ENCODE peak calls at places on chromosomes 7 and 10, in six cellular contexts. F, R, A, X, Q and Y are unnamed samples.

GRCh38 chr10:102302611-102303010 is 57.3 kb downstream of the GBF1 start:
- DNase-seq in F (no peak), R (no peak), A (no peak), X (no peak), Q (no peak), Y (no peak)

GRCh38 chr10:72063703-72064391 is 24.5 kb downstream of the SPOCK2 start:
- DNase-seq in F (no peak), R (no peak), A (no peak), X (no peak), Q (no peak), Y (no peak)

GRCh38 chr7:84176716-84177115 is 17.9 kb downstream of the SEMA3A start:
- DNase-seq in F (no peak), R (no peak), A (no peak), X (no peak), Q (no peak), Y (no peak)

GRCh38 chr10:127405221-127405620 is 143.9 kb upstream of the NPS start:
- DNase-seq in F (no peak), R (no peak), A (no peak), X (no peak), Q (no peak), Y (no peak)

GRCh38 chr7:78226059-78226658 is 427.6 kb downstream of the PHTF2 start:
- DNase-seq in F (no peak), R (peak), A (peak), X (no peak), Q (peak), Y (no peak)

GRCh38 chr7:90593205-90593604 is 2.9 kb upstream of the CDK14 start:
- DNase-seq in F (no peak), R (no peak), A (no peak), X (no peak), Q (no peak), Y (no peak)

GRCh38 chr7:50577569-50577968 is 12.4 kb upstream of the DDC start:
- DNase-seq in F (no peak), R (no peak), A (no peak), X (no peak), Q (no peak), Y (no peak)

GRCh38 chr10:132787253-132788179 is 1.6 kb upstream of the NKX6-2 start:
- DNase-seq in F (no peak), R (no peak), A (no peak), X (no peak), Q (no peak), Y (no peak)

GRCh38 chr7:110839866-110840265 is 251.1 kb upstream of the LRRN3 start:
- DNase-seq in F (no peak), R (peak), A (no peak), X (no peak), Q (no peak), Y (no peak)

GRCh38 chr10:28669227-28670173 is 7.8 kb upstream of the BAMBI start:
- DNase-seq in F (no peak), R (no peak), A (no peak), X (no peak), Q (no peak), Y (no peak)

GRCh38 chr7:131011437-131011752 is 277.4 kb upstream of the KLF14 start:
- DNase-seq in F (no peak), R (no peak), A (no peak), X (no peak), Q (no peak), Y (no peak)

GRCh38 chr7:99374121-99375064 is at the start of gene ARPC1B:
- DNase-seq in F (peak), R (peak), A (no peak), X (no peak), Q (peak), Y (peak)

GRCh38 chr7:135537905-135538304 is 19.8 kb upstream of the NUP205 start:
- DNase-seq in F (no peak), R (no peak), A (no peak), X (no peak), Q (no peak), Y (no peak)

GRCh38 chr10:57692255-57692980 is 575.3 kb downstream of the IPMK start:
- DNase-seq in F (no peak), R (no peak), A (no peak), X (no peak), Q (no peak), Y (no peak)

GRCh38 chr7:112023786-112024185 is 182.4 kb downstream of the DOCK4 start:
- DNase-seq in F (no peak), R (no peak), A (no peak), X (no peak), Q (no peak), Y (no peak)

GRCh38 chr10:116005301-116005700 is 267.7 kb downstream of the GFRA1 start:
- DNase-seq in F (no peak), R (no peak), A (no peak), X (no peak), Q (no peak), Y (no peak)

GRCh38 chr7:18901351-18901750 is 216.1 kb downstream of the TWIST1 start:
- DNase-seq in F (no peak), R (no peak), A (no peak), X (no peak), Q (no peak), Y (no peak)

GRCh38 chr10:94042814-94043175 is 49.1 kb downstream of the PLCE1 start:
- DNase-seq in F (no peak), R (no peak), A (no peak), X (no peak), Q (no peak), Y (no peak)

GRCh38 chr10:76491216-76491615 is 1059.8 kb downstream of the LRMDA start:
- DNase-seq in F (no peak), R (no peak), A (no peak), X (no peak), Q (no peak), Y (no peak)

GRCh38 chr10:96850825-96851224 is 18.7 kb downstream of the LCOR start:
- DNase-seq in F (no peak), R (no peak), A (no peak), X (no peak), Q (no peak), Y (no peak)

GRCh38 chr7:74481458-74482324 is 28.0 kb downstream of the GTF2IRD1 start:
- DNase-seq in F (no peak), R (no peak), A (no peak), X (no peak), Q (no peak), Y (no peak)

GRCh38 chr7:104267701-104268368 is 60.0 kb upstream of the ORC5 start:
- DNase-seq in F (no peak), R (peak), A (no peak), X (no peak), Q (no peak), Y (no peak)

GRCh38 chr7:55020481-55020871 is 1.7 kb downstream of the EGFR start:
- DNase-seq in F (no peak), R (no peak), A (no peak), X (no peak), Q (no peak), Y (no peak)

GRCh38 chr7:158778476-158778875 is 50.8 kb downstream of the ESYT2 start:
- DNase-seq in F (no peak), R (no peak), A (no peak), X (no peak), Q (no peak), Y (no peak)

GRCh38 chr7:100430450-100431285 is 1.0 kb downstream of the MEPCE start:
- DNase-seq in F (no peak), R (no peak), A (no peak), X (no peak), Q (no peak), Y (no peak)

GRCh38 chr10:21413680-21414079 is 111.8 kb downstream of the SKIDA1 start:
- DNase-seq in F (no peak), R (no peak), A (no peak), X (no peak), Q (no peak), Y (no peak)

GRCh38 chr10:78263521-78263988 is 229.9 kb downstream of the RPS24 start:
- DNase-seq in F (no peak), R (no peak), A (no peak), X (no peak), Q (no peak), Y (no peak)

GRCh38 chr10:79608505-79609375 is 2.0 kb upstream of the SFTPA1 start:
- DNase-seq in F (peak), R (peak), A (peak), X (no peak), Q (peak), Y (peak)

GRCh38 chr10:22325272-22325947 is 4.5 kb downstream of the BMI1 start:
- DNase-seq in F (peak), R (peak), A (no peak), X (no peak), Q (peak), Y (peak)

GRCh38 chr10:128078136-128078969 is 47.9 kb downstream of the MKI67 start:
- DNase-seq in F (peak), R (peak), A (peak), X (no peak), Q (peak), Y (peak)

DNA sequence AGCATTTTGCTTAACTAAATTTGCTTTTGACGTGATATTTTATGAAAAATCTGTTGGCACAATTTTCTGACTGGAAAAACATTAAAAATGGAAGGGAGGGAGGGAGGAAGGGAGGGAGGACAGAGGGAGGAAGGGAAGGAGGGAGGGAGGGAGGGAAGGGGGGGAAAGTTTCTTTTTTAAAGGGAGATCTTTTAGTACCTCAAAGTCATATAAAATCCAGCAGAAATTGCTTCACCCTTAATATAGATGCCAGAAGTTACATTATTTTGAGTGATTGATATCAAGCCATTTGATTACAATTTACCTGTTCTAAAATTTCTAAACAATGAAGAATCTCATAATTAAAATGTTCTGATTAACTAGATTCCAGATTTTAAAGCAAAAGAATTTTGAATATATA is 68.9 kb downstream of the CABCOCO1 start:
- DNase-seq in F (no peak), R (no peak), A (no peak), X (no peak), Q (no peak), Y (no peak)
- TF ChIP-seq TAF1 in F (no peak), R (no peak), A (no peak), X (no peak), Q (no peak), Y (no peak)

DNA sequence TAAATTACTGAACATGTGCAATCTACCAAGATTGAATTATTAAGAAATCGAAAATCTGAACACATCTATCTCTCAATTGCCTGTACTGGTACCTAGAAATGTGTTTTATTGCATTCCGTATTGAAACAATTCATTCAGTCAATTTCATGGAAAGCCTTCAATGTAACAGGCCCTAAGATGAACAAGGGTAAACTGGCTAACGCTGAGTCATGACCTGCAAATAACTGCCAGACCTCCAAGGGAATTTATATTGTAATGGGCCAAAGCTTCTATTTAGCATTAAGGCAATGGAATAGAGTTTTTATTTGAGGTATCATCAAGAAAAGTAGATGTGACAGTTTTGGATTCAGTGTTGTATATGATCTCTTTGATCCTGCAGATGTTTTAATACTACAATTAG is 49.9 kb upstream of the CD36 start:
- DNase-seq in F (no peak), R (no peak), A (no peak), X (no peak), Q (no peak), Y (no peak)
- TF ChIP-seq POLR2A in F (no peak), R (no peak), A (no peak), X (no peak), Q (no peak), Y (no peak)

GRCh38 chr10:53737132-53737531 is 964.5 kb upstream of the MBL2 start:
- DNase-seq in F (no peak), R (no peak), A (no peak), X (no peak), Q (no peak), Y (no peak)
- TF ChIP-seq POLR2AphosphoS5 in F (no peak), R (no peak), A (no peak), X (no peak), Q (no peak), Y (no peak)

GRCh38 chr10:13955426-13955825 is 368.7 kb downstream of the PRPF18 start:
- DNase-seq in F (no peak), R (no peak), A (no peak), X (no peak), Q (no peak), Y (no peak)
- TF ChIP-seq TAF1 in F (no peak), R (no peak), A (no peak), X (no peak), Q (no peak), Y (no peak)

DNA sequence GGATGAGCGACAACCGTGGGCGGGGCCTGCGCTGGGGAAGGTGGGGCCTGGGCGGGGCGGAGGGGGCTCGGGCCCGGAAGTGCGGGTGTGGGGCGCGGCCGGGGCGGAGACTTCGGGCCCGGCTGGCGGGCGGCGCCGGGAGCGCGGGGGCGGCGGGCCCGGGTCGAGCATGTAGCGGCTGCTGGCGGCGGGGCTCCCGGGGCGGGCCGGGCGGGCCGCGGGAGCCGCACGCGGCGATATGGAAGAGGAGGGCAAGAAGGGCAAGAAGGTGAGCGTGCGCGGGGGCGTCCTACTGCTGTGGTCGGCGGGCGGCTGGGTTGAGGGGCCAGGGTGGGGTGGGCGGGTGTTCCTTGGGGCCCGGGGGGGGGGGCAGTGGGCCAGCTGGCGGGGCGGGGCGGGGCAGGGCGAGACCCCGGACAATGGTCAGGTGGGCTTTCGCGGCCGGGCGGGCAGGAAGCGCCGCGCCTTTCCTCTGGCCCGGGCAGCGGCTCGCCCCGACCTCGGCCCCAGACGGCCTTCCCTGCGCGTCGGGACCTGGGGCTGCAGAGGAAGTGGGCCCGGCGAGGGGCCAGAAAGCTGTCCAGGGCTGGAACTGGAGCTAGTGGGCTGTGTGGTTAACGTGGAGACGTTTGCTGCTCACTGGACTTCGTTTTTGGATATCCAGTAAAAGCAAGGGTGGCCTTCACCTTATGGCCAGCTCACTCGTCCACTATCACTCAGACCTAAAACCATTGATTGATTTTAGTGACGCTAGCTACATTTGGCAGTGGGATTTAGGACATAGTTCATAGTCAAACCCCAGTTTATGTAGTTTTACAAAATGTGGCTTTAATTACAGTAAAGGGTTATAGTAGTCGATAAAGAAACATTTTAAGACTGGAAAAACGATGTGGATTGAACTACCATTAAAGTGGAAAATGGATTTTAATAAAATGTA is at the start of gene CCM2:
- DNase-seq in F (no peak), R (no peak), A (no peak), X (no peak), Q (no peak), Y (no peak)
- TF ChIP-seq POLR2A in F (no peak), R (no peak), A (peak), X (peak), Q (no peak), Y (no peak)